ENCODE peak calls at places on chromosomes 7 and 10, in seven cellular contexts. B is NCI-H2081; H is Ammon's horn; C is GM23338; N is activated naive CD4-positive, alpha-beta T cell treated with Interleukin-2 at 50 U/mL for 16 hours; V is activated CD8-positive, alpha-beta memory T cell treated with anti-CD3 and anti-CD28 coated beads, Interleukin-2, amount 50 U/mL, for 48 hours; E is effector CD4-positive, alpha-beta T cell. U is an unnamed sample.

GRCh38 chr7:128112018-128112780 is 81.0 kb upstream of the LRRC4 start:
- DNase-seq in B (no peak), H (no peak), C (no peak), N (no peak), V (peak), E (no peak), U (no peak)

GRCh38 chr10:43901744-43902504 is 253.2 kb upstream of the ZNF32 start:
- DNase-seq in B (no peak), H (no peak), C (no peak), N (no peak), V (no peak), E (no peak), U (no peak)

GRCh38 chr10:127973810-127974311 is 67.0 kb downstream of the PTPRE start:
- DNase-seq in B (no peak), H (no peak), C (peak), N (no peak), V (peak), E (no peak), U (peak)

GRCh38 chr7:134553976-134554375 is 5.1 kb downstream of the AKR1B15 start:
- DNase-seq in B (no peak), H (no peak), C (peak), N (no peak), V (no peak), E (no peak), U (no peak)

GRCh38 chr7:4834601-4835397 is 27.0 kb downstream of the PAPOLB start:
- DNase-seq in B (no peak), H (no peak), C (no peak), N (no peak), V (no peak), E (no peak), U (no peak)

GRCh38 chr7:142420554-142421362 is 162.9 kb upstream of the PRSS58 start:
- DNase-seq in B (no peak), H (no peak), C (peak), N (no peak), V (no peak), E (no peak), U (no peak)

GRCh38 chr7:27906385-27907091 is 166.6 kb downstream of the TAX1BP1 start:
- DNase-seq in B (no peak), H (no peak), C (no peak), N (no peak), V (no peak), E (no peak), U (no peak)

GRCh38 chr10:104680467-104681401 is 39.6 kb downstream of the SORCS3 start:
- DNase-seq in B (no peak), H (peak), C (peak), N (no peak), V (no peak), E (no peak), U (peak)

GRCh38 chr7:8154290-8154689 is 107.7 kb downstream of the ICA1 start:
- DNase-seq in B (peak), H (no peak), C (no peak), N (no peak), V (no peak), E (no peak), U (no peak)

GRCh38 chr7:50069613-50070012 is 23.4 kb downstream of the ZPBP start:
- DNase-seq in B (no peak), H (peak), C (peak), N (peak), V (peak), E (no peak), U (peak)

GRCh38 chr10:126842836-126843235 is 62.4 kb upstream of the DOCK1 start:
- DNase-seq in B (peak), H (no peak), C (peak), N (no peak), V (no peak), E (no peak), U (no peak)

GRCh38 chr10:59839576-59839975 is 66.8 kb downstream of the CCDC6 start:
- DNase-seq in B (no peak), H (no peak), C (no peak), N (no peak), V (no peak), E (no peak), U (no peak)

GRCh38 chr10:72709041-72709440 is 17.1 kb downstream of the MCU start:
- DNase-seq in B (no peak), H (no peak), C (no peak), N (no peak), V (no peak), E (no peak), U (no peak)

GRCh38 chr10:50224330-50224952 is 26.9 kb downstream of the ASAH2 start:
- DNase-seq in B (peak), H (peak), C (peak), N (peak), V (no peak), E (no peak), U (peak)

GRCh38 chr10:420154-421121 is 269.0 kb downstream of the DIP2C start:
- DNase-seq in B (no peak), H (no peak), C (no peak), N (no peak), V (no peak), E (no peak), U (no peak)

GRCh38 chr7:104933433-104934074 is 80.5 kb upstream of the KMT2E start:
- DNase-seq in B (peak), H (no peak), C (peak), N (no peak), V (no peak), E (no peak), U (no peak)

GRCh38 chr10:30127120-30127541 is 67.7 kb upstream of the JCAD start:
- DNase-seq in B (no peak), H (no peak), C (no peak), N (no peak), V (no peak), E (no peak), U (no peak)

U was measured in pons.